ENCODE peak calls at places on chromosome 5, in six cellular contexts. H is PC-3, Z is body of pancreas, W is tibial artery, F is ovary, X is tibial nerve. G is an unnamed sample. For H3K4me1, the result is how much of the 10 kb centered on the place peaks cover.

GRCh38 chr5:143024227-143024920 is 254.2 kb downstream of the ARHGAP26 start:
- DNase-seq in H (no peak), Z (no peak), W (no peak), F (no peak), X (no peak), G (no peak)

GRCh38 chr5:78787763-78788162 is 139.2 kb upstream of the LHFPL2 start:
- DNase-seq in H (no peak), Z (no peak), W (no peak), F (no peak), X (no peak), G (no peak)

GRCh38 chr5:76391014-76391413 is 12.1 kb upstream of the IQGAP2 start:
- DNase-seq in H (no peak), Z (no peak), W (no peak), F (no peak), X (no peak), G (no peak)

GRCh38 chr5:173327948-173328895 is at the start of gene STC2:
- DNase-seq in H (peak), Z (peak), W (peak), F (peak), X (no peak), G (no peak)

GRCh38 chr5:75558972-75559632 is 47.4 kb downstream of the POLK start:
- DNase-seq in H (no peak), Z (no peak), W (no peak), F (no peak), X (no peak), G (no peak)

GRCh38 chr5:17912794-17913193 is 278.5 kb downstream of the TAF11L14 start:
- DNase-seq in H (no peak), Z (no peak), W (no peak), F (no peak), X (no peak), G (no peak)

GRCh38 chr5:52943285-52943684 is 45.9 kb upstream of the ITGA2 start:
- DNase-seq in H (peak), Z (no peak), W (no peak), F (no peak), X (no peak), G (no peak)

GRCh38 chr5:74647096-74647495 is 6.6 kb upstream of the ENC1 start:
- DNase-seq in H (no peak), Z (no peak), W (no peak), F (no peak), X (no peak), G (no peak)

GRCh38 chr5:36360311-36360710 is 58.6 kb upstream of the RANBP3L start:
- DNase-seq in H (no peak), Z (no peak), W (no peak), F (no peak), X (no peak), G (no peak)

GRCh38 chr5:127785098-127785927 is 82.1 kb downstream of the CCDC192 start:
- DNase-seq in H (peak), Z (no peak), W (no peak), F (no peak), X (no peak), G (no peak)

GRCh38 chr5:136809382-136809781 is 444.0 kb upstream of the TRPC7 start:
- DNase-seq in H (no peak), Z (no peak), W (no peak), F (no peak), X (no peak), G (no peak)

GRCh38 chr5:68432682-68433081 is 217.1 kb downstream of the PIK3R1 start:
- DNase-seq in H (peak), Z (no peak), W (no peak), F (no peak), X (no peak), G (peak)

GRCh38 chr5:149442563-149443182 is 63.6 kb upstream of the IL17B start:
- DNase-seq in H (peak), Z (peak), W (peak), F (peak), X (peak), G (peak)

GRCh38 chr5:146203872-146204192 is 427 bp downstream of the RBM27 start:
- DNase-seq in H (no peak), Z (no peak), W (no peak), F (no peak), X (no peak), G (no peak)

GRCh38 chr5:142621227-142621626 is 64.7 kb downstream of the FGF1 start:
- DNase-seq in H (peak), Z (no peak), W (no peak), F (no peak), X (no peak), G (no peak)

GRCh38 chr5:143065185-143065584 is 295.0 kb downstream of the ARHGAP26 start:
- DNase-seq in H (no peak), Z (peak), W (peak), F (no peak), X (no peak), G (no peak)

GRCh38 chr5:132486318-132487094 is 4.1 kb downstream of the IRF1 start:
- DNase-seq in H (no peak), Z (peak), W (no peak), F (peak), X (no peak), G (no peak)

GRCh38 chr5:92403308-92403707 is 1020.2 kb upstream of the ARRDC3 start:
- DNase-seq in H (no peak), Z (no peak), W (no peak), F (no peak), X (no peak), G (no peak)

GRCh38 chr5:149466457-149466972 is 84.7 kb downstream of the CSNK1A1 start:
- DNase-seq in H (peak), Z (no peak), W (no peak), F (no peak), X (no peak), G (no peak)

GRCh38 chr5:139685886-139686285 is 37.7 kb downstream of the CXXC5 start:
- DNase-seq in H (no peak), Z (peak), W (no peak), F (no peak), X (no peak), G (no peak)
- H3K4me1 ChIP-seq in H (under half), Z (half or more), W (under half), F (under half), X (half or more), G (under half)

DNA sequence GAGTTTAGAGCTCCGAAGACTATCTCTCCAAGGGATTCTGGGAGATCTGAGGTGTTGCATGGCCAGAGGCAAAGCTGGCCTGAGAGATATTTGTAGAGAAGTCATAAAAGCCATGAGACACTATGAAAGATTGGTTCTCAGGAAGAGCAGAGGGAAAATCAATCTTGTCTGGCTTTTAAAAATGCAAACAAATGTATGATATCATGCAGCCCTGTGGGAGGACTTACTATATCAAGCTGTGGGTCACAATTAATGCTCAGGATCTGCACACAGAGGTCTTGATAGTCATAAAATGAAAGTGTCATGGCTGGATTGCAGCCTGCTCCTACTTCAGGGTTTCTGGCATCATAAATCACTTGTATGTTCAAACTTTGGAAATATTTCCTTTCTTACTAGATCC is 151.5 kb downstream of the SEMA6A start:
- DNase-seq in H (peak), Z (no peak), W (no peak), F (no peak), X (no peak), G (no peak)
- H3K4me3 ChIP-seq in H (no peak), Z (no peak), W (no peak), F (no peak), X (no peak), G (no peak)

DNA sequence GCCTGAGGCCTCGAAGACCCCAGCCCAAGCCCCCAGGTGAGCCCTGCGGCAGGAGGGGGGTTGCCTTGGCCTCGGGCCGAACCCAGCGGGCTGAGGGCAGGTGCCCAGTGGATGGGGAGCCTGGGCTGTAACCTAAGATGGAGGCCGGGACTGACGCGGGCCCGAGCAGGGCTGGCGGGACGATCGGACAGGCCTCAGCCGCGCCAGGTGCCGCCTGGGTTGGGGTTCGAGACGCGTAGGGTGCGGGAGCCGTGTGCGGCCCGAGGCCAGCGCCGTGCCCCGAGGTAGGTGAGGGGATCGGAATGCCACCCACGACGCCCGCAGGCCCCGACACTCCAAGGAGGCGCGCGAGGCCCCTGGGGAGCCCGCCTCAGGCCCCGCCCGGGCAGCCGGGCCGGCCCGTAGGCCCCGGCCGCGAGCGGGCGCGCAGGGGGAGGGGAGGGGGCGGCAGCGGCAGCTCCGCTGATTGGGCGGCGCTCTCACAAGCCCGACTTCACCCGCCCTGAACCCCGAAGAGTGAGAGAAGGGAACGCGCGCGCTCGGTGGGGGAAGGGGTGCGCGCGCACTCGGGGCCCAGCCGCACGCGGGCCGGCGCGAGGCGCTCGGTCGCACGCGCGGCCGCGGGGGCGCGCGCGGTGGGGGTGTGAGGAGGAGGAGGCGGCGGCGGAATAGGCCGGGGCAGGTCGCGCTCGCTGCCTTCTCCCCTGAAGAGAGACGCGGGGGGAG is at the start of gene NSD1:
- DNase-seq in H (peak), Z (peak), W (peak), F (peak), X (peak), G (peak)
- H3K4me1 ChIP-seq in H (under half), Z (under half), W (under half), F (under half), X (under half), G (half or more)

DNA sequence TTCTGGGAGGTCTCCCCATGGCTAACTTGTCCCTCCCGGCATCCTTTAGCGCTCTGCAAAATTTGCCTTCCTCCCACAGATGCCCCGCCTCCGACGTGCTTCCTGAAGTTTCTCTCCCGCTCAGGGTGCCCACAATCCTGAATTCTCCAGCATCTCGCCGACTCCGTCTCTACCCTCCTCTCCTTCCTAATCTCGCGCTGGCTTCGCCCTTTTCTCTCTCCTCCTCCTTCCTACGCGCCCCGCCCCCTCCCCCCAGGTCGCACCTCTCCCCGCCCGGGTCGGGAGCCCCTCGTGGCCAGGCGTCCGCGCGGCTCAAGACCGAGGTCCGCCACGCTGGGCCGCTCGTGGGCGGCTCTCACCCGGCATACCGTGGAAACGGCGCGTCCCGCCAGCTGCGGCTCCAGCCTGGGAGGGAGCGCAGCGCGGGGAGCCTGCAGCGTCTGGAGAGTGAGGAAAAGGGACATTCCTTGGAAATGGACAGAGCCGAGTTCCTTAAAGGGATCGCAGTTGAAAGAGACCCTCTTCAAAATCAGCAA is 4.8 kb upstream of the IRX2 start:
- DNase-seq in H (peak), Z (no peak), W (no peak), F (no peak), X (no peak), G (no peak)
- H3K4me3 ChIP-seq in H (peak), Z (no peak), W (peak), F (peak), X (peak), G (no peak)

GRCh38 chr5:10460252-10460906 is 18.7 kb downstream of the ROPN1L start:
- DNase-seq in H (peak), Z (peak), W (peak), F (no peak), X (no peak), G (no peak)

GRCh38 chr5:10459080-10460055 is 17.7 kb downstream of the ROPN1L start:
- DNase-seq in H (no peak), Z (no peak), W (no peak), F (no peak), X (no peak), G (no peak)

GRCh38 chr5:10456583-10457562 is 15.2 kb downstream of the ROPN1L start:
- DNase-seq in H (peak), Z (no peak), W (no peak), F (no peak), X (no peak), G (no peak)

GRCh38 chr5:10455273-10455670 is 13.6 kb downstream of the ROPN1L start:
- DNase-seq in H (no peak), Z (no peak), W (no peak), F (no peak), X (no peak), G (no peak)

DNA sequence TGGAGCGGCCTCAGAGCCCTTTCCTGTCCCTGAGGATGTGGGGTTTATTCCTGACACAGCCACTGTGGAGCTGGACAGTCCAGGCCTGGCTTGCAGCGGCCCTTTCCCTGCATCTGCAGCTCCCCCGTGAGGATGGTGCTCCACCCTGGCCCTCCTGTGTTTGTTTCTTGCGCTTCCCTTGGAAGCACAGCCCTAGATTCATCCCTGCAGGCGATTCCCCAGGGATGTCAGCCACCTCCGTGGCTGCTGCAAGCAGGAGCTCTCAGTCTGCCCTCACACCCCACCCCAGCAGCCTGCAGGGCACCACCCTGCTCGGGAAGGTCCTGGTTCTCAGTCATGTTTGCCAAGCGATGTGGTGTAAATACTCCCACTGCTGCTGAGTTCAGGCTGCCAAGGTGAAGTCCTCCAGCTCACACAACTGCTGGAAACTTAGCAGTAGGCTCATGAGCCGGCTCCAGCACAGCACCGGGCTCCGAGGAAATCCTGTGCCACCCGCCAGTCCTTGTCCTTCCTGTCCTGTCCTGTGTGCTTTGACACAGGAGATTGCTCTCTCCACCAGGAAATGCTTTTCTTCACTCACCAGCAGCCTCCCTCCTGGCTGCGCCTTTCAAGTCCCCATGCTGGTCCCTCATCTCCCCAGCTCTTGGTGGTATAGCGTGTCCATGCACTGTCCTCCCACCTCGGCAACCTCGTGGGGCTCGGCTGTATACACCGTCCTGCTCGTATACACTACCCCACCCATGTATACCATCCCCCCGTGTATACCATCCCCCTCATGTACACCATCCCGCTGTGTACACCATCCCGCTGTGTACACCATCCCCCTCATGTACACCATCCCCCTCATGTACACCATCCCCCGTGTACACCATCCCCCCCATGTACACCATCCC is 16.2 kb downstream of the ROPN1L start:
- DNase-seq in H (peak), Z (no peak), W (no peak), F (no peak), X (no peak), G (no peak)
- H3K4me1 ChIP-seq in H (half or more), Z (under half), W (under half), F (under half), X (under half), G (under half)

GRCh38 chr5:57416246-57416996 is 66.2 kb downstream of the ACTBL2 start:
- DNase-seq in H (no peak), Z (no peak), W (no peak), F (no peak), X (no peak), G (no peak)
- H3K4me3 ChIP-seq in H (no peak), Z (no peak), W (no peak), F (no peak), X (no peak), G (no peak)

G was measured in effector memory CD4-positive, alpha-beta T cell.